ENCODE peak calls at places on chromosomes 13 and 19, in six cellular contexts. O is K562, A is psoas muscle, E is uterus, W is tibial nerve, Z is astrocyte. U is an unnamed sample.
A peak's percentile ranks its signal among the peaks of the same experiment; 100 is the strongest.

GRCh38 chr19:38034153-38034835 is 127.3 kb downstream of the SIPA1L3 start:
- DNase-seq in O (no peak), A (no peak), E (no peak), W (peak; percentile 33), Z (peak; percentile 86), U (no peak)

GRCh38 chr13:89695343-89696257 is 1651.9 kb upstream of the MIR17HG start:
- DNase-seq in O (no peak), A (no peak), E (no peak), W (peak; percentile 35), Z (peak; percentile 24), U (peak; percentile 35)

GRCh38 chr13:51324714-51325440 is 14.6 kb upstream of the SERPINE3 start:
- DNase-seq in O (no peak), A (no peak), E (no peak), W (no peak), Z (no peak), U (no peak)

GRCh38 chr13:83881031-83881727 is 1.1 kb downstream of the SLITRK1 start:
- DNase-seq in O (no peak), A (no peak), E (no peak), W (no peak), Z (no peak), U (no peak)

GRCh38 chr13:110055089-110055488 is 251.9 kb downstream of the COL4A1 start:
- DNase-seq in O (no peak), A (no peak), E (no peak), W (no peak), Z (peak; percentile 75), U (peak; percentile 96)

GRCh38 chr19:55638864-55639359 is 1.9 kb upstream of the ZNF580 start:
- DNase-seq in O (peak; percentile 36), A (peak; percentile 70), E (no peak), W (no peak), Z (no peak), U (peak; percentile 75)

GRCh38 chr19:54209748-54210494 is 9.3 kb downstream of the RPS9 start:
- DNase-seq in O (peak; percentile 80), A (peak; percentile 89), E (peak; percentile 83), W (peak; percentile 95), Z (peak; percentile 96), U (no peak)

GRCh38 chr19:33456076-33456844 is 65.3 kb downstream of the PEPD start:
- DNase-seq in O (no peak), A (no peak), E (no peak), W (no peak), Z (no peak), U (no peak)

GRCh38 chr19:32877323-32877912 is 7.9 kb upstream of the SLC7A9 start:
- DNase-seq in O (no peak), A (peak; percentile 10), E (no peak), W (no peak), Z (no peak), U (no peak)

GRCh38 chr19:2812414-2813234 is 7.0 kb upstream of the ZNF554 start:
- DNase-seq in O (no peak), A (no peak), E (no peak), W (no peak), Z (no peak), U (no peak)

GRCh38 chr13:20340759-20341161 is 108.6 kb upstream of the GJB6 start:
- DNase-seq in O (no peak), A (peak; percentile 72), E (no peak), W (peak; percentile 64), Z (no peak), U (no peak)

GRCh38 chr13:102830646-102831045 is 15.2 kb upstream of the ERCC5 start:
- DNase-seq in O (no peak), A (no peak), E (no peak), W (no peak), Z (no peak), U (no peak)

GRCh38 chr13:111974065-111974640 is 92.8 kb upstream of the SOX1 start:
- DNase-seq in O (no peak), A (no peak), E (no peak), W (no peak), Z (no peak), U (no peak)

DNA sequence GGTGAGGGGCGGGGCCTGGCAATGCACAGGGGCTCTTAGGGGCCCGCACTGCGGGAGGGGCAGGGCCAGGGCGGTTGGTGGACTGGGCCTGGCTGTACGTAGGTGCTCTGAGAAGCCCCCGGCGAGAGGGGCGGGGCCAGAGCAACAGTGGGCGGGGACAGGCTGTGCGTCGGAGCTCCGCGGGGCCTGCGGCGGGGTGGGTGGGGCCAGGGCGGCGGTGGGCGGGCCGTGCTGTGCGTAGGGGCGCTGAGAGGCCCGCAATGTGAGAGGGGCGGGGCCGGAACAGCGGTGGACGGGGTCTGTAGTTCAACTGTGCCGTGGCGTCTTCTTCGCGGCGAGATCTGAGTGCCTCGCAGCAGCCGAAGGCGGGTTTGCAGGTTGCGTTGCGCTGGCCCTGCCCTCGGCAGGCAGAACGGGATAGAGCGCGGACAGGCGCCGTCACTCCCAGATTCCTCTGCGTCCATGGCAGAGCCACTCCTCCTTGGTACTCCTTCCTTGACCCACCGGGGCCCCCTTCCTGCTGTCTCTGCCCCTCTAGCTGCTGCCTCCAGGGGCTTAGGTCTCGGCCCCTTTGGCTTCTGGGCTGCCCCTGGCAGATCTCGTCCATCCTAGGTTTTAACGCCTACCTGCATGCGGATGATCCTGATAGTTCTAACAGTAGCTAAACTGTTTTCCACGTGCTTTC is 33.2 kb downstream of the CCNE1 start:
- DNase-seq in O (peak; percentile 93), A (peak; percentile 97), E (peak; percentile 92), W (peak; percentile 85), Z (peak; percentile 82), U (peak; percentile 92)
- TF ChIP-seq CTCF in O (no peak), A (no peak), E (no peak), W (no peak), Z (no peak), U (no peak)

GRCh38 chr19:52451241-52451640 is 2.1 kb upstream of the ZNF578 start:
- DNase-seq in O (no peak), A (no peak), E (no peak), W (no peak), Z (no peak), U (no peak)

DNA sequence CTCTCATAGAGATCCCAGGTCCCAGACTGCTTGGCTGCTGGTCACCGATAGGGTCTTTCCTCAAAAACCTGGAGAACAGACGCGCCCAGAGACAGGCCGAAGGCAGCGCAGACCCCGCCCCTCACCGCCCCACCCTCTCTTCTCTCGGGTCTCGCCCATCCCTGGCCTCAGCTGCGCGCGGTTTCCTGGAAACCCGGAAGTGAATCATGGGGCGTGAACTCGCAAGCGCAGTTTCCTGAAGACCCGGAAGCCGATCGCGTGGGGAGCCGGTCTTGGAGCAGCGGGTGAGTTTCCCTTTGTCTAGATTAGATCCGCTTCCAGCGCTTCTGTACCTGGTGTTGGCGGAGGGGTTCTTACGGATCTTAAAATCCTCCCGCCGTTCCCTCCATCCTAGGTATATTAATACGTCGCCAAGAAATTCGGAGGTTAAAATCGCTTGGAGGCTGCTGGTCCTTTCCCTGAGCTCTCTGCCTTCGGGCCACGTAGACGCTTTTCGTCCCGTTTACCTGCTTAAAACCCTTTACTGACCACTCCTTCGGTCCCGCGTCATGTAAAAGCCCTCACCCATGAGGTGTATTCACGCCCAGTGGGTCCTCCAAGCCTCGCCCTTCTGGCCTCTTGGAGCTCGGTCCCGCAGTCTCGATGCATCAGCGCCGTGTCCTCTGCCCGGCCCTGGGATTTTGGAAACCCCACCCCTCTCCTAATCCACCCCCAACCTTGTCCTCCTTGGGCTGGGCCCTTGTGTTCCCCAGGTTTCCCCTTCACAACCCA is at the start of gene ZNF578:
- DNase-seq in O (peak; percentile 63), A (peak; percentile 88), E (peak; percentile 68), W (peak; percentile 42), Z (peak; percentile 84), U (no peak)
- H3K9me3 ChIP-seq in O (peaks cover 4% of the 10 kb centered on the region), A (peaks cover 49% of the 10 kb centered on the region), E (no peaks in the 10 kb centered on the region), W (peaks cover 31% of the 10 kb centered on the region), Z (peaks cover 48% of the 10 kb centered on the region), U (no peaks in the 10 kb centered on the region)

DNA sequence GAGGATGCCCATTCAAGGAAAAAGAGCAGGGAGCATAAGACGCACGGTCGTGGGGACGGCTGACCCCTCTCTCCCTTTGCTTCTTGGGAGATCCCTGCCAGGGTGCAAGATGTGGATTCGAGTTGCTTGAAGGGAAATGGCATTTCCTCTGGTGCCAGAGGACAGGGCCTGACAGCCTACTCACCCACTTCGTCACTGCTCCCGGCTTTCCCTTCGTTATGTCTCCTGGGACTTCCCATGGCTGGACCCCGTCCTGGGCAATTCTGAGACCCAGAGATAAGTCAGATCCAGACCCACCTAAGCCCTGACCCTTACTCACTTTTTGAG is 1.2 kb downstream of the TBC1D17 start:
- DNase-seq in O (no peak), A (peak; percentile 53), E (peak; percentile 34), W (no peak), Z (no peak), U (no peak)
- H3K27ac ChIP-seq in O (no peak overlapping the region), A (peak overlapping the region; percentile 92), E (peak overlapping the region; percentile 96), W (peak overlapping the region; percentile 97), Z (no peak overlapping the region), U (no peak overlapping the region)

DNA sequence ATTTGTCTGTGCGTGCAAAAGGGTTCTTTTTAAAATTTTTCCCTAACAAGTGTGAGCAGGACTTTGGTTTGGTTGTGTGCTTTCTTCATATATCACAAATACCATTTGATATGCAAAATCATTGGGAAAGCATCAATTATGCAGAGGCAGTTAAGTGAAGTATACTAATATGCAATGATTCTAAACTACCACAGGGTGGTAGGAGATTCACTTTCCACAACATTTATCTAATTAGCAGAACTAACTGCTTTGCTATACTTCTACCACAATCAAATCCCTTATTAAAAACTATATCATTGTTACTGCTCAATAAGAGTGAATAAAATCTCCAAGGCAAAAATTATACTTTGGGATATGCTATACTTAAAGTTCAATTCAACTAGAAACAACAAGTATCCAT is 2738.9 kb upstream of the PCDH20 start:
- DNase-seq in O (no peak), A (no peak), E (no peak), W (no peak), Z (peak; percentile 6), U (no peak)
- TF ChIP-seq CTCF in O (no peak), A (no peak), E (no peak), W (no peak), Z (no peak), U (no peak)

GRCh38 chr19:21115430-21115829 is 26.4 kb upstream of the ZNF431 start:
- DNase-seq in O (no peak), A (no peak), E (no peak), W (no peak), Z (no peak), U (no peak)

GRCh38 chr19:21117041-21117907 is 24.6 kb upstream of the ZNF431 start:
- DNase-seq in O (no peak), A (no peak), E (no peak), W (no peak), Z (peak; percentile 77), U (no peak)
- H3K9me3 ChIP-seq in O (peaks cover 9% of the 10 kb centered on the region), A (peaks cover 6% of the 10 kb centered on the region), E (no peaks in the 10 kb centered on the region), W (peaks cover 8% of the 10 kb centered on the region), Z (peaks cover 2% of the 10 kb centered on the region), U (no peaks in the 10 kb centered on the region)

DNA sequence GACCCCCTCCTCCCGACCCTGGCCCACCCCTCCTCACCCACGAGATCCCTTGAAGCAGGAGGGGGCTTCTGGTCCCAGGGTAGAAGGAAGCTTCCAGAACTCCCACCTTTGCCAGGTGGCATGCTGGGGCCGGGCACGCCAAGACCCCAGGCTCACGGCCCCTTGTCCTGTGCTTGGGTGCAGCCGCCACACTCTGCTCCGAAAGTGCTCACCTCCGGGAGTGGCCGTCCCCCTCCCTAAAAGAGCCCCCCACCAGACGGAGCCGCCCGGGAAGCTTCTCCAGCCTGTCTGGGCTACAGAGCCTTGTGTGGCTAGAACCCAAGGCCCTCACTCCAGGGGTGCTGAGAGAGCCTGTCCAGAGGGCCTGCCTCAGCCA is 1.8 kb upstream of the EFNA2 start:
- DNase-seq in O (no peak), A (no peak), E (no peak), W (no peak), Z (no peak), U (no peak)
- H3K27ac ChIP-seq in O (no peak overlapping the region), A (no peak overlapping the region), E (no peak overlapping the region), W (no peak overlapping the region), Z (no peak overlapping the region), U (no peak overlapping the region)

GRCh38 chr19:49453013-49453756 is at the start of gene ALDH16A1:
- DNase-seq in O (peak; percentile 97), A (peak; percentile 99), E (peak; percentile 98), W (peak; percentile 100), Z (peak; percentile 89), U (peak; percentile 98)
- TF ChIP-seq CTCF in O (no peak), A (no peak), E (no peak), W (no peak), Z (no peak), U (no peak)